ENCODE peak calls at places on chromosomes 2 and 18, in five cellular contexts. I is NCI-H2081; W is KG1; T is neuronal stem cell; A is activated CD8-positive, alpha-beta memory T cell treated with anti-CD3 and anti-CD28 coated beads for 24 hours. P is an unnamed sample.

GRCh38 chr18:45084207-45084606 is 403.5 kb downstream of the SETBP1 start:
- DNase-seq in A (no peak), W (peak), I (no peak), T (no peak), P (no peak)

GRCh38 chr2:169715379-169716228 is 18.0 kb upstream of the KLHL23 start:
- DNase-seq in T (no peak), I (peak), A (no peak), W (no peak), P (no peak)

GRCh38 chr18:23712445-23712844 is 23.2 kb downstream of the LAMA3 start:
- DNase-seq in W (peak), I (no peak), T (no peak), A (no peak), P (no peak)

GRCh38 chr2:99960724-99961566 is 181.4 kb downstream of the AFF3 start:
- DNase-seq in T (no peak), A (no peak), I (no peak), W (no peak), P (no peak)

GRCh38 chr2:28393115-28393836 is 618 bp downstream of the FOSL2 start:
- DNase-seq in I (peak), W (no peak), T (no peak), A (peak), P (no peak)

GRCh38 chr2:207750315-207750714 is 19.4 kb downstream of the FZD5 start:
- DNase-seq in W (no peak), A (no peak), T (no peak), I (peak), P (no peak)

GRCh38 chr2:172234716-172235661 is 132.3 kb upstream of the DLX2 start:
- DNase-seq in A (peak), T (peak), W (no peak), I (peak), P (no peak)

GRCh38 chr2:207283356-207283755 is 117.6 kb upstream of the KLF7 start:
- DNase-seq in W (no peak), T (no peak), A (no peak), I (no peak), P (peak)

GRCh38 chr2:37816686-37817085 is 108.4 kb upstream of the RMDN2 start:
- DNase-seq in T (no peak), W (no peak), I (no peak), A (no peak), P (no peak)

GRCh38 chr18:50190926-50191325 is 4.0 kb downstream of the MYO5B start:
- DNase-seq in I (no peak), A (no peak), W (no peak), T (no peak), P (no peak)

GRCh38 chr18:21735452-21736015 is 5.1 kb upstream of the MIB1 start:
- DNase-seq in T (no peak), W (no peak), I (no peak), A (no peak), P (no peak)

GRCh38 chr18:5073026-5073944 is 123.8 kb downstream of the AKAIN1 start:
- DNase-seq in W (no peak), T (peak), I (peak), A (no peak), P (no peak)

GRCh38 chr18:74540689-74541421 is 6.6 kb downstream of the CNDP1 start:
- DNase-seq in A (no peak), T (no peak), I (peak), W (no peak), P (no peak)

GRCh38 chr18:907171-907879 is 2.7 kb downstream of the ADCYAP1 start:
- DNase-seq in W (no peak), T (no peak), A (no peak), I (peak), P (no peak)

GRCh38 chr2:239252433-239253200 is 148.2 kb downstream of the HDAC4 start:
- DNase-seq in T (no peak), I (peak), W (no peak), A (no peak), P (peak)

GRCh38 chr2:27118525-27119329 is at the start of gene CGREF1:
- DNase-seq in A (peak), I (peak), W (no peak), T (no peak), P (no peak)

GRCh38 chr2:210072922-210073509 is 70.6 kb downstream of the RPE start:
- DNase-seq in I (peak), T (no peak), A (no peak), W (peak), P (no peak)

GRCh38 chr2:8488001-8488738 is 193.7 kb upstream of the ID2 start:
- DNase-seq in I (no peak), T (no peak), W (no peak), A (peak), P (no peak)

GRCh38 chr2:20620271-20620681 is 30.6 kb downstream of the HS1BP3 start:
- DNase-seq in W (no peak), A (no peak), I (no peak), T (no peak), P (no peak)

GRCh38 chr2:159150208-159150607 is 136.3 kb downstream of the WDSUB1 start:
- DNase-seq in A (no peak), T (peak), I (no peak), W (no peak), P (no peak)

GRCh38 chr18:50331691-50332090 is 43.2 kb upstream of the SKA1 start:
- DNase-seq in A (no peak), T (no peak), W (no peak), I (no peak), P (no peak)

GRCh38 chr18:5967007-5967406 is 71.7 kb upstream of the TMEM200C start:
- DNase-seq in W (no peak), I (no peak), A (no peak), T (no peak), P (no peak)

GRCh38 chr2:146123714-146124113 is 1603.8 kb upstream of the ZEB2 start:
- DNase-seq in A (no peak), T (no peak), I (no peak), W (no peak), P (no peak)

GRCh38 chr2:112482309-112483046 is 522 bp downstream of the TTL start:
- DNase-seq in T (peak), W (peak), I (peak), A (peak), P (no peak)

GRCh38 chr2:72128059-72128842 is 19.4 kb downstream of the CYP26B1 start:
- DNase-seq in I (no peak), T (no peak), A (peak), W (no peak), P (no peak)

GRCh38 chr2:188666503-188666902 is 307.7 kb upstream of the COL3A1 start:
- DNase-seq in A (no peak), T (no peak), I (no peak), W (no peak), P (no peak)

GRCh38 chr18:62183578-62184195 is 3.2 kb downstream of the PIGN start:
- DNase-seq in T (peak), W (no peak), I (peak), A (no peak), P (no peak)

GRCh38 chr2:239225921-239226561 is 174.8 kb downstream of the HDAC4 start:
- DNase-seq in T (no peak), W (no peak), I (no peak), A (no peak), P (no peak)

GRCh38 chr18:58189008-58189407 is 145.0 kb downstream of the NEDD4L start:
- DNase-seq in I (no peak), W (no peak), T (no peak), A (no peak), P (no peak)

GRCh38 chr2:109125595-109126500 is 3.2 kb upstream of the SH3RF3 start:
- DNase-seq in W (no peak), I (no peak), A (peak), T (no peak), P (no peak)

GRCh38 chr2:117128471-117128870 is 686.0 kb upstream of the DDX18 start:
- DNase-seq in T (no peak), A (no peak), W (no peak), I (no peak), P (no peak)

GRCh38 chr2:9251154-9252001 is 44.8 kb downstream of the ASAP2 start:
- DNase-seq in T (no peak), A (no peak), I (no peak), W (no peak), P (no peak)

GRCh38 chr2:130778781-130779180 is 23.4 kb downstream of the AMER3 start:
- DNase-seq in A (no peak), W (no peak), I (no peak), T (no peak), P (peak)

GRCh38 chr2:230674930-230675672 is 37.5 kb upstream of the CAB39 start:
- DNase-seq in I (no peak), W (no peak), A (no peak), T (no peak), P (no peak)

GRCh38 chr2:234425923-234426603 is 70.8 kb downstream of the ARL4C start:
- DNase-seq in T (no peak), I (no peak), W (peak), A (no peak), P (no peak)

GRCh38 chr2:176675557-176676256 is 406.5 kb downstream of the MTX2 start:
- DNase-seq in W (no peak), T (no peak), I (peak), A (no peak), P (no peak)

GRCh38 chr2:235059161-235059560 is 107.3 kb downstream of the SH3BP4 start:
- DNase-seq in T (no peak), A (no peak), I (no peak), W (no peak), P (no peak)

GRCh38 chr2:112148477-112148876 is 10.3 kb downstream of the FBLN7 start:
- DNase-seq in T (no peak), A (peak), W (no peak), I (no peak), P (peak)

P was measured in right atrium auricular region.